ENCODE peak calls at places on chromosome 17, in five cellular contexts. C is uterus, P is tibial nerve, Y is A549, E is HCT116. Z is an unnamed sample.

GRCh38 chr17:34117811-34118210 is 137.3 kb upstream of the CCL2 start:
- DNase-seq in E (no peak), Y (no peak), P (no peak), C (no peak), Z (no peak)

GRCh38 chr17:46742539-46743270 is 75.8 kb downstream of the WNT3 start:
- DNase-seq in C (no peak), P (no peak), E (peak; percentile 57), Y (peak; percentile 76), Z (no peak)

GRCh38 chr17:19716108-19717030 is at the start of gene SLC47A2:
- DNase-seq in Y (no peak), C (no peak), P (no peak), E (no peak), Z (no peak)

GRCh38 chr17:5019475-5019956 is 15.7 kb downstream of the SLC52A1 start:
- DNase-seq in P (no peak), C (no peak), Y (peak; percentile 43), E (no peak), Z (no peak)

GRCh38 chr17:64063088-64063487 is 42.7 kb upstream of the ICAM2 start:
- DNase-seq in P (no peak), Y (no peak), E (no peak), C (no peak), Z (no peak)

GRCh38 chr17:63538693-63539595 is 11.3 kb upstream of the DCAF7 start:
- DNase-seq in Y (no peak), P (no peak), C (no peak), E (no peak), Z (no peak)

GRCh38 chr17:27993161-27993695 is 49.2 kb upstream of the NLK start:
- DNase-seq in Y (no peak), C (no peak), E (no peak), P (no peak), Z (no peak)

GRCh38 chr17:14593956-14594355 is 293.1 kb downstream of the HS3ST3B1 start:
- DNase-seq in C (no peak), Y (no peak), P (no peak), E (no peak), Z (no peak)

GRCh38 chr17:27520571-27521185 is 64.4 kb downstream of the KSR1 start:
- DNase-seq in Y (no peak), P (no peak), C (no peak), E (no peak), Z (no peak)

GRCh38 chr17:7258731-7259554 is 3.3 kb downstream of the CLDN7 start:
- DNase-seq in E (peak; percentile 62), P (no peak), Y (no peak), C (no peak), Z (no peak)

GRCh38 chr17:55305321-55306087 is 40.7 kb downstream of the HLF start:
- DNase-seq in P (no peak), E (no peak), C (no peak), Y (no peak), Z (no peak)

GRCh38 chr17:42677921-42678781 is 1.4 kb upstream of the PLEKHH3 start:
- DNase-seq in P (peak; percentile 87), Y (peak; percentile 99), C (peak; percentile 90), E (peak; percentile 96), Z (peak; percentile 63)

GRCh38 chr17:72234951-72235350 is 114.1 kb downstream of the SOX9 start:
- DNase-seq in E (no peak), C (no peak), Y (no peak), P (no peak), Z (no peak)

GRCh38 chr17:45405250-45406086 is 27.2 kb downstream of the ARHGAP27 start:
- DNase-seq in Y (no peak), C (no peak), P (no peak), E (no peak), Z (no peak)

GRCh38 chr17:66711936-66712335 is 123.0 kb upstream of the CACNG5 start:
- DNase-seq in P (peak; percentile 69), Y (no peak), E (no peak), C (no peak), Z (no peak)

GRCh38 chr17:43814714-43815113 is 18.2 kb downstream of the MPP3 start:
- DNase-seq in C (no peak), Y (no peak), P (no peak), E (no peak), Z (no peak)

GRCh38 chr17:31279401-31279800 is 17.6 kb downstream of the OMG start:
- DNase-seq in Y (no peak), P (no peak), E (no peak), C (no peak), Z (no peak)

GRCh38 chr17:3896108-3897099 is 3.6 kb upstream of the CAMKK1 start:
- DNase-seq in P (no peak), Y (no peak), E (no peak), C (no peak), Z (no peak)

DNA sequence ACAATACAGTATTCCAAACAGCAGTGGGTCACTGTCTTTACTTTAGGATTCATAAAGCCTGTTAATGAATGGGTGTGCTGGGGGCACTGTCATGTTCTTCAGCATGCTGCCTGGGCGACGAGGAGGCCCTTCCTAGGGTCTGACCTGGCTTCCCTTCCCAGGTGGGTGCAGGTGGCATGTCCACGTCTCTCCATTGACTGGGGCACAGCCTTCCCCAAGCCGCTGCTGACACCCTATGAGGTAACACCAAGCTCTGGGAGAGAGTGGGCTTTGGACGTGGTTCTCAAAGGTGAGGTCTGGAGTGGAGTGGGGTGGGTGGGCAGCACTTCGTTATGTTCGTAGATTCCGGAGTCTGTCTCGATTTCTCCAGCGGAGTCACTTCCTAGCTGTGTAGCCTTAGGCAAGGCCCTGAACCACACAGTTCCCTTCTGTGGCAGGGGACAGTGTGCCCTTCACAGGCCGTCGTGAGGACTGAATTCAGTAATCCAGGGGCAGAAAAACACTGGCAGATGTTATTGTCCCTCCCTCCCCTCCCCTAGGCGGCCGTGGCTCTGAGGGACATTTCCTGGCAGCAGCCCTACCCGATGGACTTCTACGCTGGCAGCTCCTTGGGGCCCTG is 771 bp upstream of the OVCA2 start:
- DNase-seq in Y (no peak), C (no peak), E (no peak), P (no peak), Z (no peak)
- TF ChIP-seq POLR2A in Y (no peak), C (no peak), E (no peak), P (no peak), Z (no peak)

DNA sequence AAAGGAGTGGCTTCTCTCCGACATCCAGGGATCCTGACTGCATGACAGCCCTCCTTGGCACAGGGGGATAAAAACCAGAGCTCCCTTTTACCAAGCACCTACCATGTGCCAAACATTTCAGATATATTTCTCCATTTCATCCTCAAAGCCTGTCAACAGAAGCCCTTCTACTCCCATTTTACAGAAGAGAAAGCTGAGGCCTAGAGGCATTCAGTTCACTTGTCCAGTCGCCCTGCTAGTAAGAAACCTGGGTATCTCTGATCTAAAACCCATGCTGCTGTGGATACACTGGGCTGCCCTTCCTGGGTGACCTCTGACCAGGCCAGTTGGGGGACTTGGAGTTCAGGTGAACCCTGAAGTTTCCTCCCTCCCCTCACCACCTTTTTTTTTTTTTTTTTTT is 5.9 kb upstream of the FDXR start:
- DNase-seq in E (no peak), C (no peak), P (no peak), Y (no peak), Z (no peak)
- H3K27ac ChIP-seq in E (no peak overlapping the region), C (no peak overlapping the region), P (no peak overlapping the region), Y (no peak overlapping the region), Z (no peak overlapping the region)

GRCh38 chr17:17665255-17665654 is 16.0 kb upstream of the RAI1 start:
- DNase-seq in C (no peak), Y (no peak), E (no peak), P (no peak), Z (no peak)

GRCh38 chr17:17664073-17664470 is 17.2 kb upstream of the RAI1 start:
- DNase-seq in Y (no peak), C (no peak), P (no peak), E (no peak), Z (no peak)

GRCh38 chr17:17667231-17667630 is 14.0 kb upstream of the RAI1 start:
- DNase-seq in C (no peak), P (no peak), Y (no peak), E (no peak), Z (no peak)

GRCh38 chr17:17667947-17668346 is 13.3 kb upstream of the RAI1 start:
- DNase-seq in P (no peak), E (no peak), C (no peak), Y (no peak), Z (no peak)

DNA sequence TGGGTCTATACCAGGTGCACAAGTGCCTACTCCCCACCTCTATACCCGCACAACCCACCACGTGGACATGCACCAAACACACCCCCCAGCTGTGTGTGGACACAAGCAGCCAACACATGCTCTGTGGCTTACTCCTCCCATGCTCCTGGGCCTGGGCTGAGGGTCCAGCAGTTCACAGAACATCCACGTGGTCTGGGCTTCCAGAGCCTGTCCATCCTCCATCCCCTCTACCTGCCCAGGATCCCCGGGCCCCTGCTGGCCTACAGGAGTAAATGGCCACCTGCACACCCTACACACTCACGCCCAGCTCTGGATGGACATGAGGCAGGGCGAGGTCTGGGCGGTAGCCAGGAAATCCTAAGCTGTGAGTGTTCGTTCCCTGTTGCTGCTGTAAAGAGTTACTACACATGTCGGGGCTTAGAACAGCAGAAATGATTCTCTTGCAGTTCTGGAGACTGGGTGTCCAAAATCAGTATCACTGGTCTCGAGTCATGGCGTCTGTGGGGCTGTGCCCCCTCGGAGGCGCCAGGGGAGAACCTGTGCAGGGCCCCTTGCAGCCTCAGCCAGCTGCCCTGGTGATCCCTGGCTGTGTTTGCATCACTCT is 15.0 kb upstream of the RAI1 start:
- DNase-seq in Y (no peak), C (no peak), P (no peak), E (no peak), Z (no peak)
- H3K4me1 ChIP-seq in Y (peaks cover 20% of the 10 kb centered on the region), C (no peaks in the 10 kb centered on the region), P (no peaks in the 10 kb centered on the region), E (peaks cover 19% of the 10 kb centered on the region), Z (peaks cover 23% of the 10 kb centered on the region)

DNA sequence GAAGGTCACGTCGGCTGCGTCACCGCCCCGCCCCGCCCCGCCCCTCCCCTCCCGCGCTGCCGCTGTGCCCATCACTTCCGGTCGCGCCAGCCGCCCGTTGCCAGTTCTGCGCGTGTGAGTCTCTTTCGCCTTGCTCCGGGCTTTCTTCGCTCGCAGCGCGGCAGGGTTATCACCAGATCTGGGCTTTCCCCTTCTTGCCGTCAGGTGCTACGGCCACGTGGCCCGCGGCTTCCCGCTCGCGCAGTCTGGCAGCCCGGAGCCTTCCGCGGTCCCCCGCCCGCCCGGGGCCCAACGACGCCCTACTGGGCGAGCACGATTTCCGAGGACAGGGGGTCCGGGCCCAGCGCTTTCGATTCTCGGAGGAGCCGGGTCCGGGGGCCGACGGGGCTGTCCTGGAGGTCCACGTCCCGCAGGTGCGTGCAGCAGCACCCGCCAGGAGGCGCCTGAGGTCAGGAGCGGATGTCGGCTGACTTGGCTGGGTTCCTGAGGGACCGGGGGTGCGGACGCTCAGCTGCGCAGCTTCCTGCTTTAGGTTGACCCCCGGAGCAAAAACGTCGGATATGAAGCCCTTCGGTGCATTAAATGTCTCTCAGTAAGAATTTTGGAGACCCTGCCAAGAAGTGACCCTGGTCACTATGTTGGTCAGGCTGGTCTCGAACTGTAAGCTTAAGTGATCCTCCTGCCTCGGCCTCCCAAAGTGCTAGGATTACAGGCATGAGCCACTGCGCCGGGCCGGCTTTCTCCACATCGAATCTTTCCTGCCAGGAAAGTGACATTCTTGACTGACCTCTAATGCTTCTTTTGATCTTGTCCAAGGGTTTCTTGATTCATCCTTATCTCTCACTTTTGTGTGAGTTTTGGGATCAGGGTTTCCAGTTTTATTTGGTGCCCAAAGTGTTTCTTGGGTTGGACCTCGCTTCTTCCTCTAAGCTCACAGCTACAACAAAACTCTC is at the start of gene METTL23:
- DNase-seq in C (peak; percentile 87), E (no peak), Y (peak; percentile 90), P (peak; percentile 82), Z (no peak)
- TF ChIP-seq POLR2A in C (peak; percentile 51), E (peak; percentile 86), Y (peak; percentile 74), P (peak; percentile 60), Z (no peak)